ENCODE peak calls at places on chromosomes 3 and 15, in nine cellular contexts. Z is neural progenitor cell, H is DND-41, C is H9, R is PC-3, J is colonic mucosa, V is SK-N-SH, B is K562, Q is heart left ventricle. A is an unnamed sample.

GRCh38 chr3:170811515-170811914 is 58.5 kb downstream of the RPL22L1 start:
- DNase-seq in V (no peak), Z (no peak), Q (no peak), B (peak; percentile 33), J (no peak), H (no peak), C (no peak), R (peak; percentile 87), A (no peak)

GRCh38 chr15:39400821-39401550 is 179.9 kb upstream of the THBS1 start:
- DNase-seq in C (no peak), V (no peak), J (no peak), Q (no peak), Z (no peak), B (no peak), R (no peak), H (no peak), A (no peak)

GRCh38 chr3:94336076-94336741 is 273.3 kb downstream of the NSUN3 start:
- DNase-seq in Q (no peak), H (no peak), Z (peak; percentile 64), V (peak; percentile 33), C (peak; percentile 31), J (no peak), R (peak; percentile 81), B (no peak), A (no peak)

GRCh38 chr3:72270072-72270611 is 485.2 kb upstream of the PROK2 start:
- DNase-seq in B (peak; percentile 69), Z (no peak), R (peak; percentile 72), H (no peak), J (peak; percentile 86), V (no peak), C (no peak), Q (peak; percentile 91), A (peak; percentile 56)

GRCh38 chr3:59559721-59560514 is 510.1 kb upstream of the CFAP20DC start:
- DNase-seq in V (no peak), R (peak; percentile 91), J (no peak), Q (no peak), C (no peak), Z (peak; percentile 25), B (no peak), H (peak; percentile 26), A (no peak)

GRCh38 chr3:109224333-109224732 is 87.8 kb downstream of the C3orf85 start:
- DNase-seq in H (no peak), B (no peak), C (peak; percentile 84), J (peak; percentile 65), V (no peak), Z (peak; percentile 4), Q (no peak), R (peak; percentile 52), A (no peak)

GRCh38 chr3:113279686-113280085 is 68.3 kb downstream of the BOC start:
- DNase-seq in H (no peak), J (no peak), B (peak; percentile 53), Z (no peak), Q (no peak), R (no peak), V (no peak), C (peak; percentile 66), A (no peak)

GRCh38 chr3:108838411-108838810 is 15.8 kb downstream of the TRAT1 start:
- DNase-seq in Q (no peak), Z (no peak), V (no peak), H (no peak), B (no peak), C (no peak), J (no peak), R (no peak), A (no peak)

GRCh38 chr3:139541898-139542288 is 2.4 kb upstream of the RBP1 start:
- DNase-seq in Z (no peak), J (no peak), C (no peak), B (no peak), Q (no peak), H (no peak), V (no peak), R (no peak), A (no peak)

GRCh38 chr3:188796122-188796631 is 375.6 kb upstream of the TPRG1 start:
- DNase-seq in H (no peak), B (no peak), Z (no peak), R (peak; percentile 44), J (no peak), Q (no peak), V (no peak), C (no peak), A (no peak)

GRCh38 chr3:30227571-30228301 is 378.7 kb upstream of the TGFBR2 start:
- DNase-seq in C (no peak), Q (no peak), J (no peak), Z (no peak), H (no peak), V (no peak), R (peak; percentile 86), B (no peak), A (no peak)

GRCh38 chr15:50685191-50685975 is 1.2 kb downstream of the TRPM7 start:
- DNase-seq in Z (no peak), V (peak; percentile 15), J (no peak), H (no peak), Q (no peak), B (no peak), C (no peak), R (peak; percentile 2), A (peak; percentile 17)

GRCh38 chr3:115943579-115943978 is 320.3 kb downstream of the GAP43 start:
- DNase-seq in J (no peak), Q (no peak), V (no peak), B (no peak), C (no peak), H (no peak), R (no peak), Z (no peak), A (no peak)

GRCh38 chr15:81491414-81492101 is 117.5 kb upstream of the TMC3 start:
- DNase-seq in H (no peak), Q (no peak), C (no peak), V (no peak), J (no peak), Z (no peak), B (no peak), R (no peak), A (no peak)

GRCh38 chr15:98433302-98433701 is 215.0 kb upstream of the IGF1R start:
- DNase-seq in J (no peak), Q (no peak), Z (no peak), V (no peak), H (no peak), C (no peak), R (no peak), B (no peak), A (no peak)

GRCh38 chr3:104279617-104280016 is 1087.1 kb upstream of the ALCAM start:
- DNase-seq in Z (no peak), V (no peak), B (no peak), R (peak; percentile 52), J (no peak), H (peak; percentile 28), Q (no peak), C (no peak), A (no peak)

GRCh38 chr3:134362670-134363380 is 11.4 kb downstream of the AMOTL2 start:
- DNase-seq in B (no peak), V (no peak), Q (no peak), H (no peak), C (no peak), J (no peak), R (no peak), Z (no peak), A (no peak)

GRCh38 chr3:161067346-161067745 is 37.8 kb downstream of the B3GALNT1 start:
- DNase-seq in H (no peak), B (no peak), R (no peak), J (no peak), V (no peak), Q (no peak), Z (no peak), C (no peak), A (no peak)

GRCh38 chr15:25780479-25781255 is 82.5 kb downstream of the ATP10A start:
- DNase-seq in C (peak; percentile 23), V (no peak), J (no peak), Z (no peak), Q (no peak), H (no peak), R (no peak), B (no peak), A (no peak)

GRCh38 chr15:100900136-100900894 is 18.8 kb upstream of the LRRK1 start:
- DNase-seq in C (no peak), J (peak; percentile 51), Z (peak; percentile 32), H (no peak), V (no peak), Q (no peak), B (peak; percentile 22), R (no peak), A (peak; percentile 70)

GRCh38 chr15:37057831-37058230 is 42.5 kb downstream of the MEIS2 start:
- DNase-seq in Z (peak; percentile 29), R (no peak), V (no peak), H (no peak), B (no peak), J (no peak), Q (no peak), C (no peak), A (no peak)

GRCh38 chr15:78034495-78035191 is 42.9 kb downstream of the TBC1D2B start:
- DNase-seq in Q (no peak), C (no peak), Z (no peak), R (no peak), H (peak; percentile 78), B (no peak), V (no peak), J (no peak), A (peak; percentile 74)

GRCh38 chr3:166013073-166013679 is 176.0 kb upstream of the BCHE start:
- DNase-seq in H (peak; percentile 5), J (no peak), C (no peak), B (no peak), R (peak; percentile 81), Z (peak; percentile 45), V (peak; percentile 1), Q (no peak), A (no peak)
- TF ChIP-seq CTCF in H (peak; percentile 56), J (peak; percentile 31), C (peak; percentile 79), B (peak; percentile 43), R (peak; percentile 75), Z (peak; percentile 70), V (peak; percentile 71), Q (no peak), A (no peak)

DNA sequence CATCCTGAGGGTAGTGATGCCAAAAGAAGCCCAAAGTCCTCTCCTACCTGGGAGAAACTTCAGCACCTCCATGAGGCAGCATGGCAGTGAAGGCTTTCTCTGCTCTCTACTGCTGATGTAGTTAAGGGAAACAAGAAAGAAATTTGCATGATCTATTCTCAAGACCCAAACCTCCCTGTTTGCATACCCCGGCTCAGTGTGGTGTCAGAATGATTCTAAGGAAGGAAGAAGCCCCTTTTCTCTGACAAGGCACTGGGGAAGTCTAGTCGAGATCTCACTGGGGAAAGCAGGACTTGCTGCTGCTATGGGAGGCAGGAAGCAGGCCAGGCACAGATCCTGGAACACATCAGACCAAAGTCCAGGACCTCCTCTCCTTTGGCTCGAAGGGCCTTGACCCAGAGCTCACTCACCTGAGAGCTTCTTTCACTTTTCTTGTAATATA is 89.4 kb upstream of the ICE2 start:
- DNase-seq in Q (no peak), H (no peak), R (no peak), C (peak; percentile 51), Z (no peak), B (no peak), J (no peak), V (no peak), A (no peak)
- H3K4me1 ChIP-seq in Q (no peaks in the 10 kb centered on the region), H (no peaks in the 10 kb centered on the region), R (no peaks in the 10 kb centered on the region), C (peaks cover 7% of the 10 kb centered on the region), Z (peaks cover 14% of the 10 kb centered on the region), B (no peaks in the 10 kb centered on the region), J (no peaks in the 10 kb centered on the region), V (peaks cover 11% of the 10 kb centered on the region), A (peaks cover 20% of the 10 kb centered on the region)

GRCh38 chr15:45183511-45183910 is 4.3 kb downstream of the SHF start:
- DNase-seq in R (no peak), C (no peak), V (peak; percentile 2), Q (no peak), J (no peak), B (no peak), H (no peak), Z (no peak), A (no peak)
- H3K27ac ChIP-seq in R (no peak overlapping the region), C (no peak overlapping the region), V (peak overlapping the region; percentile 87), Q (no peak overlapping the region), J (no peak overlapping the region), B (no peak overlapping the region), H (no peak overlapping the region), Z (no peak overlapping the region), A (no peak overlapping the region)

GRCh38 chr15:82809308-82810060 is at the start of gene WHAMM:
- DNase-seq in Z (peak; percentile 96), H (peak; percentile 95), J (peak; percentile 99), C (peak; percentile 97), R (peak; percentile 98), V (peak; percentile 95), Q (peak; percentile 99), B (peak; percentile 99), A (peak; percentile 99)
- TF ChIP-seq CTCF in Z (peak; percentile 45), H (peak; percentile 24), J (no peak), C (no peak), R (no peak), V (peak; percentile 28), Q (peak; percentile 8), B (peak; percentile 19), A (no peak)

A was measured in thyroid gland.